ENCODE peak calls at places on chromosomes 4 and X, in five cellular contexts. One of them, this sample, is unnamed.

GRCh38 chrX:53287493-53288138 is 6.2 kb upstream of the IQSEC2 start:
- DNase-seq in activated effector memory CD4-positive, alpha-beta T cell treated with anti-CD3 and anti-CD28 coated beads, Interleukin-2, amount 50 U/mL, for 16 hours: peak; percentile 65
- DNase-seq in NCI-H446: peak; percentile 74
- DNase-seq in effector CD4-positive, alpha-beta T cell: peak; percentile 20
- DNase-seq in AG08395: peak; percentile 91
- DNase-seq in this sample: peak; percentile 90

GRCh38 chrX:43345166-43345565 is 310.9 kb upstream of the MAOA start:
- DNase-seq in activated effector memory CD4-positive, alpha-beta T cell treated with anti-CD3 and anti-CD28 coated beads, Interleukin-2, amount 50 U/mL, for 16 hours: no peak
- DNase-seq in NCI-H446: no peak
- DNase-seq in effector CD4-positive, alpha-beta T cell: no peak
- DNase-seq in AG08395: no peak
- DNase-seq in this sample: no peak

GRCh38 chrX:15269618-15270521 is at the start of gene ASB9:
- DNase-seq in activated effector memory CD4-positive, alpha-beta T cell treated with anti-CD3 and anti-CD28 coated beads, Interleukin-2, amount 50 U/mL, for 16 hours: no peak
- DNase-seq in NCI-H446: no peak
- DNase-seq in effector CD4-positive, alpha-beta T cell: no peak
- DNase-seq in AG08395: peak; percentile 60
- DNase-seq in this sample: peak; percentile 77

GRCh38 chrX:150205011-150205410 is 158.1 kb upstream of the MAMLD1 start:
- DNase-seq in activated effector memory CD4-positive, alpha-beta T cell treated with anti-CD3 and anti-CD28 coated beads, Interleukin-2, amount 50 U/mL, for 16 hours: no peak
- DNase-seq in NCI-H446: no peak
- DNase-seq in effector CD4-positive, alpha-beta T cell: no peak
- DNase-seq in AG08395: no peak
- DNase-seq in this sample: no peak

GRCh38 chr4:183823394-183823793 is 81.7 kb upstream of the STOX2 start:
- DNase-seq in activated effector memory CD4-positive, alpha-beta T cell treated with anti-CD3 and anti-CD28 coated beads, Interleukin-2, amount 50 U/mL, for 16 hours: no peak
- DNase-seq in NCI-H446: no peak
- DNase-seq in effector CD4-positive, alpha-beta T cell: no peak
- DNase-seq in AG08395: peak; percentile 62
- DNase-seq in this sample: peak; percentile 88

GRCh38 chr4:76657443-76657842 is 222.4 kb downstream of the SHROOM3 start:
- DNase-seq in activated effector memory CD4-positive, alpha-beta T cell treated with anti-CD3 and anti-CD28 coated beads, Interleukin-2, amount 50 U/mL, for 16 hours: no peak
- DNase-seq in NCI-H446: no peak
- DNase-seq in effector CD4-positive, alpha-beta T cell: no peak
- DNase-seq in AG08395: no peak
- DNase-seq in this sample: no peak

GRCh38 chr4:185128272-185129119 is 14.6 kb upstream of the SLC25A4 start:
- DNase-seq in activated effector memory CD4-positive, alpha-beta T cell treated with anti-CD3 and anti-CD28 coated beads, Interleukin-2, amount 50 U/mL, for 16 hours: peak; percentile 70
- DNase-seq in NCI-H446: no peak
- DNase-seq in effector CD4-positive, alpha-beta T cell: no peak
- DNase-seq in AG08395: peak; percentile 30
- DNase-seq in this sample: peak; percentile 88

GRCh38 chr4:105050896-105051295 is 95.8 kb upstream of the TET2 start:
- DNase-seq in activated effector memory CD4-positive, alpha-beta T cell treated with anti-CD3 and anti-CD28 coated beads, Interleukin-2, amount 50 U/mL, for 16 hours: no peak
- DNase-seq in NCI-H446: no peak
- DNase-seq in effector CD4-positive, alpha-beta T cell: no peak
- DNase-seq in AG08395: no peak
- DNase-seq in this sample: no peak

GRCh38 chr4:3047464-3048286 is 26.7 kb downstream of the HTT-AS start:
- DNase-seq in activated effector memory CD4-positive, alpha-beta T cell treated with anti-CD3 and anti-CD28 coated beads, Interleukin-2, amount 50 U/mL, for 16 hours: peak; percentile 88
- DNase-seq in NCI-H446: no peak
- DNase-seq in effector CD4-positive, alpha-beta T cell: peak; percentile 60
- DNase-seq in AG08395: peak; percentile 36
- DNase-seq in this sample: peak; percentile 31

GRCh38 chr4:16222957-16223527 is 3.2 kb downstream of the TAPT1 start:
- DNase-seq in activated effector memory CD4-positive, alpha-beta T cell treated with anti-CD3 and anti-CD28 coated beads, Interleukin-2, amount 50 U/mL, for 16 hours: no peak
- DNase-seq in NCI-H446: no peak
- DNase-seq in effector CD4-positive, alpha-beta T cell: no peak
- DNase-seq in AG08395: no peak
- DNase-seq in this sample: no peak

GRCh38 chr4:143586080-143586479 is 72.6 kb downstream of the SMARCA5 start:
- DNase-seq in activated effector memory CD4-positive, alpha-beta T cell treated with anti-CD3 and anti-CD28 coated beads, Interleukin-2, amount 50 U/mL, for 16 hours: no peak
- DNase-seq in NCI-H446: no peak
- DNase-seq in effector CD4-positive, alpha-beta T cell: no peak
- DNase-seq in AG08395: peak; percentile 24
- DNase-seq in this sample: peak; percentile 53

GRCh38 chr4:108140328-108140727 is 28.4 kb downstream of the LEF1 start:
- DNase-seq in activated effector memory CD4-positive, alpha-beta T cell treated with anti-CD3 and anti-CD28 coated beads, Interleukin-2, amount 50 U/mL, for 16 hours: no peak
- DNase-seq in NCI-H446: no peak
- DNase-seq in effector CD4-positive, alpha-beta T cell: no peak
- DNase-seq in AG08395: no peak
- DNase-seq in this sample: no peak

GRCh38 chr4:189124149-189124758 is 816.4 kb upstream of the FRG1 start:
- DNase-seq in activated effector memory CD4-positive, alpha-beta T cell treated with anti-CD3 and anti-CD28 coated beads, Interleukin-2, amount 50 U/mL, for 16 hours: no peak
- DNase-seq in NCI-H446: no peak
- DNase-seq in effector CD4-positive, alpha-beta T cell: no peak
- DNase-seq in AG08395: peak; percentile 35
- DNase-seq in this sample: peak; percentile 42

GRCh38 chr4:86218721-86219481 is 141.0 kb downstream of the MAPK10 start:
- DNase-seq in activated effector memory CD4-positive, alpha-beta T cell treated with anti-CD3 and anti-CD28 coated beads, Interleukin-2, amount 50 U/mL, for 16 hours: no peak
- DNase-seq in NCI-H446: no peak
- DNase-seq in effector CD4-positive, alpha-beta T cell: no peak
- DNase-seq in AG08395: peak; percentile 17
- DNase-seq in this sample: peak; percentile 38

GRCh38 chr4:126871810-126872209 is 760.9 kb upstream of the INTU start:
- DNase-seq in activated effector memory CD4-positive, alpha-beta T cell treated with anti-CD3 and anti-CD28 coated beads, Interleukin-2, amount 50 U/mL, for 16 hours: no peak
- DNase-seq in NCI-H446: no peak
- DNase-seq in effector CD4-positive, alpha-beta T cell: no peak
- DNase-seq in AG08395: no peak
- DNase-seq in this sample: no peak

GRCh38 chr4:156636398-156636797 is 335.2 kb downstream of the PDGFC start:
- DNase-seq in activated effector memory CD4-positive, alpha-beta T cell treated with anti-CD3 and anti-CD28 coated beads, Interleukin-2, amount 50 U/mL, for 16 hours: no peak
- DNase-seq in NCI-H446: no peak
- DNase-seq in effector CD4-positive, alpha-beta T cell: no peak
- DNase-seq in AG08395: no peak
- DNase-seq in this sample: no peak

GRCh38 chrX:41329101-41329500 is 4.9 kb upstream of the DDX3X start:
- DNase-seq in activated effector memory CD4-positive, alpha-beta T cell treated with anti-CD3 and anti-CD28 coated beads, Interleukin-2, amount 50 U/mL, for 16 hours: no peak
- DNase-seq in NCI-H446: no peak
- DNase-seq in effector CD4-positive, alpha-beta T cell: no peak
- DNase-seq in AG08395: no peak
- DNase-seq in this sample: no peak

GRCh38 chrX:152926279-152926678 is 28.4 kb downstream of the ZNF185 start:
- DNase-seq in activated effector memory CD4-positive, alpha-beta T cell treated with anti-CD3 and anti-CD28 coated beads, Interleukin-2, amount 50 U/mL, for 16 hours: peak; percentile 75
- DNase-seq in NCI-H446: peak; percentile 41
- DNase-seq in effector CD4-positive, alpha-beta T cell: no peak
- DNase-seq in AG08395: peak; percentile 70
- DNase-seq in this sample: peak; percentile 94

GRCh38 chr4:52212751-52213150 is 161.6 kb downstream of the SPATA18 start:
- DNase-seq in activated effector memory CD4-positive, alpha-beta T cell treated with anti-CD3 and anti-CD28 coated beads, Interleukin-2, amount 50 U/mL, for 16 hours: no peak
- DNase-seq in NCI-H446: no peak
- DNase-seq in effector CD4-positive, alpha-beta T cell: no peak
- DNase-seq in AG08395: no peak
- DNase-seq in this sample: no peak

GRCh38 chr4:156778093-156778492 is 193.5 kb downstream of the PDGFC start:
- DNase-seq in activated effector memory CD4-positive, alpha-beta T cell treated with anti-CD3 and anti-CD28 coated beads, Interleukin-2, amount 50 U/mL, for 16 hours: no peak
- DNase-seq in NCI-H446: no peak
- DNase-seq in effector CD4-positive, alpha-beta T cell: no peak
- DNase-seq in AG08395: no peak
- DNase-seq in this sample: no peak

GRCh38 chrX:130105226-130105625 is 5.1 kb downstream of the ELF4 start:
- DNase-seq in activated effector memory CD4-positive, alpha-beta T cell treated with anti-CD3 and anti-CD28 coated beads, Interleukin-2, amount 50 U/mL, for 16 hours: no peak
- DNase-seq in NCI-H446: no peak
- DNase-seq in effector CD4-positive, alpha-beta T cell: no peak
- DNase-seq in AG08395: no peak
- DNase-seq in this sample: no peak

GRCh38 chrX:15050395-15050794 is 177.2 kb downstream of the MOSPD2 start:
- DNase-seq in activated effector memory CD4-positive, alpha-beta T cell treated with anti-CD3 and anti-CD28 coated beads, Interleukin-2, amount 50 U/mL, for 16 hours: no peak
- DNase-seq in NCI-H446: no peak
- DNase-seq in effector CD4-positive, alpha-beta T cell: no peak
- DNase-seq in AG08395: no peak
- DNase-seq in this sample: no peak

GRCh38 chr4:156765277-156765676 is 206.3 kb downstream of the PDGFC start:
- DNase-seq in activated effector memory CD4-positive, alpha-beta T cell treated with anti-CD3 and anti-CD28 coated beads, Interleukin-2, amount 50 U/mL, for 16 hours: no peak
- DNase-seq in NCI-H446: no peak
- DNase-seq in effector CD4-positive, alpha-beta T cell: no peak
- DNase-seq in AG08395: no peak
- DNase-seq in this sample: no peak

GRCh38 chr4:54840992-54841768 is 183.4 kb downstream of the KIT start:
- DNase-seq in activated effector memory CD4-positive, alpha-beta T cell treated with anti-CD3 and anti-CD28 coated beads, Interleukin-2, amount 50 U/mL, for 16 hours: no peak
- DNase-seq in NCI-H446: no peak
- DNase-seq in effector CD4-positive, alpha-beta T cell: no peak
- DNase-seq in AG08395: peak; percentile 74
- DNase-seq in this sample: no peak

GRCh38 chrX:20442597-20442996 is 175.9 kb upstream of the RPS6KA3 start:
- DNase-seq in activated effector memory CD4-positive, alpha-beta T cell treated with anti-CD3 and anti-CD28 coated beads, Interleukin-2, amount 50 U/mL, for 16 hours: peak; percentile 92
- DNase-seq in NCI-H446: peak; percentile 42
- DNase-seq in effector CD4-positive, alpha-beta T cell: peak; percentile 74
- DNase-seq in AG08395: peak; percentile 51
- DNase-seq in this sample: peak; percentile 14

GRCh38 chr4:27210874-27211428 is 350.3 kb downstream of the STIM2 start:
- DNase-seq in activated effector memory CD4-positive, alpha-beta T cell treated with anti-CD3 and anti-CD28 coated beads, Interleukin-2, amount 50 U/mL, for 16 hours: no peak
- DNase-seq in NCI-H446: no peak
- DNase-seq in effector CD4-positive, alpha-beta T cell: no peak
- DNase-seq in AG08395: no peak
- DNase-seq in this sample: no peak

GRCh38 chrX:136039968-136040367 is 54.7 kb downstream of the SLC9A6 start:
- DNase-seq in activated effector memory CD4-positive, alpha-beta T cell treated with anti-CD3 and anti-CD28 coated beads, Interleukin-2, amount 50 U/mL, for 16 hours: no peak
- DNase-seq in NCI-H446: no peak
- DNase-seq in effector CD4-positive, alpha-beta T cell: no peak
- DNase-seq in AG08395: no peak
- DNase-seq in this sample: no peak

GRCh38 chrX:71181558-71181909 is 36.9 kb downstream of the NLGN3 start:
- DNase-seq in activated effector memory CD4-positive, alpha-beta T cell treated with anti-CD3 and anti-CD28 coated beads, Interleukin-2, amount 50 U/mL, for 16 hours: peak; percentile 77
- DNase-seq in NCI-H446: no peak
- DNase-seq in effector CD4-positive, alpha-beta T cell: peak; percentile 32
- DNase-seq in AG08395: no peak
- DNase-seq in this sample: no peak

GRCh38 chrX:2262679-2263055 is 238.1 kb downstream of the DHRSX start:
- DNase-seq in activated effector memory CD4-positive, alpha-beta T cell treated with anti-CD3 and anti-CD28 coated beads, Interleukin-2, amount 50 U/mL, for 16 hours: peak; percentile 53
- DNase-seq in NCI-H446: no peak
- DNase-seq in effector CD4-positive, alpha-beta T cell: no peak
- DNase-seq in AG08395: no peak
- DNase-seq in this sample: no peak

GRCh38 chr4:157572951-157573350 is 352.4 kb downstream of the GRIA2 start:
- DNase-seq in activated effector memory CD4-positive, alpha-beta T cell treated with anti-CD3 and anti-CD28 coated beads, Interleukin-2, amount 50 U/mL, for 16 hours: no peak
- DNase-seq in NCI-H446: no peak
- DNase-seq in effector CD4-positive, alpha-beta T cell: no peak
- DNase-seq in AG08395: no peak
- DNase-seq in this sample: no peak